ENCODE peak calls at places on chromosomes 16 and 17, in seven cellular contexts. One of them, this sample, is unnamed.

GRCh38 chr17:17425005-17425404 is 51.8 kb upstream of the MED9 start:
- DNase-seq in K562: no peak
- DNase-seq in H1: no peak
- DNase-seq in GM12878: no peak
- DNase-seq in SK-N-SH: no peak
- DNase-seq in HepG2: no peak
- DNase-seq in GM12892: no peak
- DNase-seq in this sample: no peak

GRCh38 chr16:12111223-12111622 is 134.7 kb downstream of the SNX29 start:
- DNase-seq in GM12892: no peak
- DNase-seq in GM12878: no peak
- DNase-seq in HepG2: no peak
- DNase-seq in H1: no peak
- DNase-seq in SK-N-SH: no peak
- DNase-seq in K562: no peak
- DNase-seq in this sample: no peak

GRCh38 chr16:50386819-50387218 is 18.0 kb upstream of the BRD7 start:
- DNase-seq in GM12892: no peak
- DNase-seq in H1: no peak
- DNase-seq in SK-N-SH: peak
- DNase-seq in GM12878: no peak
- DNase-seq in K562: no peak
- DNase-seq in HepG2: no peak
- DNase-seq in this sample: no peak

GRCh38 chr16:57643166-57643813 is 14.9 kb downstream of the ADGRG1 start:
- DNase-seq in H1: no peak
- DNase-seq in SK-N-SH: no peak
- DNase-seq in K562: no peak
- DNase-seq in HepG2: no peak
- DNase-seq in GM12892: no peak
- DNase-seq in GM12878: no peak
- DNase-seq in this sample: no peak

GRCh38 chr17:4858880-4859260 is 25.7 kb downstream of the MINK1 start:
- DNase-seq in GM12892: no peak
- DNase-seq in SK-N-SH: peak
- DNase-seq in HepG2: no peak
- DNase-seq in GM12878: no peak
- DNase-seq in K562: no peak
- DNase-seq in H1: no peak
- DNase-seq in this sample: no peak

GRCh38 chr16:81442220-81442908 is 2.2 kb upstream of the CMIP start:
- DNase-seq in GM12892: no peak
- DNase-seq in SK-N-SH: no peak
- DNase-seq in K562: no peak
- DNase-seq in GM12878: no peak
- DNase-seq in HepG2: no peak
- DNase-seq in H1: no peak
- DNase-seq in this sample: no peak

GRCh38 chr17:40349477-40350409 is 14.8 kb downstream of the GJD3 start:
- DNase-seq in SK-N-SH: no peak
- DNase-seq in H1: no peak
- DNase-seq in HepG2: no peak
- DNase-seq in K562: no peak
- DNase-seq in GM12878: no peak
- DNase-seq in GM12892: no peak
- DNase-seq in this sample: no peak

GRCh38 chr16:86662195-86662594 is 83.8 kb downstream of the FOXL1 start:
- DNase-seq in SK-N-SH: no peak
- DNase-seq in GM12878: no peak
- DNase-seq in K562: no peak
- DNase-seq in HepG2: no peak
- DNase-seq in H1: no peak
- DNase-seq in GM12892: no peak
- DNase-seq in this sample: no peak

GRCh38 chr17:21304091-21304490 is 19.6 kb downstream of the MAP2K3 start:
- DNase-seq in GM12892: no peak
- DNase-seq in H1: no peak
- DNase-seq in K562: no peak
- DNase-seq in HepG2: no peak
- DNase-seq in SK-N-SH: no peak
- DNase-seq in GM12878: no peak
- DNase-seq in this sample: no peak

GRCh38 chr17:10879110-10879509 is 41.2 kb upstream of the PIRT start:
- DNase-seq in HepG2: no peak
- DNase-seq in SK-N-SH: peak
- DNase-seq in K562: peak
- DNase-seq in GM12878: no peak
- DNase-seq in GM12892: no peak
- DNase-seq in H1: peak
- DNase-seq in this sample: no peak

GRCh38 chr17:42660692-42661345 is 1.7 kb downstream of the TUBG2 start:
- DNase-seq in K562: no peak
- DNase-seq in H1: no peak
- DNase-seq in SK-N-SH: no peak
- DNase-seq in GM12892: no peak
- DNase-seq in HepG2: no peak
- DNase-seq in GM12878: no peak
- DNase-seq in this sample: no peak

GRCh38 chr16:51119576-51120288 is 31.3 kb downstream of the SALL1 start:
- DNase-seq in SK-N-SH: no peak
- DNase-seq in H1: no peak
- DNase-seq in HepG2: peak
- DNase-seq in GM12892: no peak
- DNase-seq in GM12878: no peak
- DNase-seq in K562: no peak
- DNase-seq in this sample: no peak

GRCh38 chr17:38589462-38590114 is 16.2 kb downstream of the SRCIN1 start:
- DNase-seq in H1: no peak
- DNase-seq in GM12892: no peak
- DNase-seq in K562: no peak
- DNase-seq in GM12878: no peak
- DNase-seq in HepG2: no peak
- DNase-seq in SK-N-SH: no peak
- DNase-seq in this sample: no peak

GRCh38 chr17:49387374-49388289 is 25.6 kb upstream of the ZNF652 start:
- DNase-seq in GM12878: no peak
- DNase-seq in SK-N-SH: no peak
- DNase-seq in K562: peak
- DNase-seq in H1: no peak
- DNase-seq in HepG2: no peak
- DNase-seq in GM12892: no peak
- DNase-seq in this sample: no peak
- TF ChIP-seq TAF1 in GM12878: no peak
- TF ChIP-seq TAF1 in SK-N-SH: no peak
- TF ChIP-seq TAF1 in K562: no peak
- TF ChIP-seq TAF1 in H1: no peak
- TF ChIP-seq TAF1 in HepG2: no peak
- TF ChIP-seq TAF1 in GM12892: no peak
- TF ChIP-seq TAF1 in this sample: no peak

GRCh38 chr16:65945485-65945884 is 421.0 kb upstream of the CDH5 start:
- DNase-seq in GM12892: no peak
- DNase-seq in K562: no peak
- DNase-seq in HepG2: no peak
- DNase-seq in H1: no peak
- DNase-seq in GM12878: no peak
- DNase-seq in SK-N-SH: no peak
- DNase-seq in this sample: no peak
- TF ChIP-seq TAF1 in GM12892: no peak
- TF ChIP-seq TAF1 in K562: no peak
- TF ChIP-seq TAF1 in HepG2: no peak
- TF ChIP-seq TAF1 in H1: no peak
- TF ChIP-seq TAF1 in GM12878: no peak
- TF ChIP-seq TAF1 in SK-N-SH: no peak
- TF ChIP-seq TAF1 in this sample: no peak

DNA sequence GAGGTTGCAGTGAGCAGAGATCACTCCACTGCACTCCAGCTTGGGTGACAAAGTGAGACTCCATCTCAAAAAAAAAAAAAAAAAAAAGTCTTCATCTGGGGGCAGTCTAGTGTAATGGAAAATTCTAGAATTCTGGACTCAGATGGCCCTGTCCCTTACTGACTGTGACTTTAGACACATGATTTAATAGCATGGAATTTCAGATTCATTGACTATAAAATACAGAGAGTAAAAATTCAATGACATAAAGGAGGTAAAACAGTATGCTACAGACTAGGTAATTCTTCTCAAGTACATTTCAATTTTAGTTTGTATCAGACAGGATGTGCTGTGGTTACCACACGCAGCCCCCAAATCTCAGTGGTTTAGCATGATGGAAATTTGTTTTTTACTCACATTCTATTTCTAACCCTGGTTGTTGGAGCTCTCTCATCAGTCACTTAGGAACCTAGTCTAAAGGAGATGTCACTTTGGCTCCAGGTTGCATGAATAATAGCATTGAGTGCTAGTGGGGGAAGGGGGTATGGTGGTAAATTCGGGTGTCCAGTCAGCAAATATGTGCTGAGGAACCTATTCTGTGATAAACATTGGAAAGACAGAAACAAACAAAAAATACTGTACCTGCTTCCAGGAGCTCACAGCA is 444.0 kb downstream of the XYLT1 start:
- DNase-seq in K562: no peak
- DNase-seq in GM12878: peak
- DNase-seq in H1: no peak
- DNase-seq in GM12892: no peak
- DNase-seq in HepG2: no peak
- DNase-seq in SK-N-SH: no peak
- DNase-seq in this sample: peak
- TF ChIP-seq TAF1 in K562: no peak
- TF ChIP-seq TAF1 in GM12878: no peak
- TF ChIP-seq TAF1 in H1: no peak
- TF ChIP-seq TAF1 in GM12892: no peak
- TF ChIP-seq TAF1 in HepG2: no peak
- TF ChIP-seq TAF1 in SK-N-SH: no peak
- TF ChIP-seq TAF1 in this sample: peak

DNA sequence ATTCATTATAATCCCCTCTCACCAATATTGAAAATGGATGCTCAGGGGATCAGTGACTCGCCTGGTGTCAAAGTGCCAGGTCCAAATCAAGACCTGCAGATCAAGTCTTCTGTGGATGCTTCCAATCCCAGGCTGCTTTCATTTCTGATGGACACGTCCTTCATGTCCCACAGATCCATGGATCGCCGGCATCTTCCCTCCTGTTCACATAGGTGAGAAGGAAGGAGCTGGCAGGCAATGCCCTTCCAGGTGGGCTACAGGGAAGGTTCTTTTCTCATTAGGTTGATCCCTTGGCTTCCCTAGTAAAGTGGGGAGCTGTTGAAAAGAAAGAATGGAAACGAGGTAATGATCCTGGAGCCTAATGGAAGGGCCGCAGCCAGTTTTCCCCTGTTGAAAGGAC is 159.7 kb upstream of the RPH3AL start:
- DNase-seq in GM12892: no peak
- DNase-seq in K562: no peak
- DNase-seq in HepG2: no peak
- DNase-seq in GM12878: no peak
- DNase-seq in H1: no peak
- DNase-seq in SK-N-SH: no peak
- DNase-seq in this sample: no peak
- TF ChIP-seq TAF1 in GM12892: no peak
- TF ChIP-seq TAF1 in K562: no peak
- TF ChIP-seq TAF1 in HepG2: no peak
- TF ChIP-seq TAF1 in GM12878: no peak
- TF ChIP-seq TAF1 in H1: no peak
- TF ChIP-seq TAF1 in SK-N-SH: no peak
- TF ChIP-seq TAF1 in this sample: no peak

GRCh38 chr16:31073823-31074072 is 292 bp downstream of the ZNF668 start:
- DNase-seq in HepG2: no peak
- DNase-seq in GM12878: peak
- DNase-seq in SK-N-SH: no peak
- DNase-seq in K562: no peak
- DNase-seq in H1: no peak
- DNase-seq in GM12892: no peak
- DNase-seq in this sample: no peak

GRCh38 chr16:31071861-31072260 is 2.2 kb downstream of the ZNF668 start:
- DNase-seq in H1: no peak
- DNase-seq in SK-N-SH: no peak
- DNase-seq in GM12878: no peak
- DNase-seq in HepG2: no peak
- DNase-seq in K562: no peak
- DNase-seq in GM12892: no peak
- DNase-seq in this sample: no peak

GRCh38 chr16:31074073-31074813 is at the start of the genes ZNF646 and ZNF668:
- DNase-seq in HepG2: peak
- DNase-seq in K562: peak
- DNase-seq in GM12878: peak
- DNase-seq in SK-N-SH: peak
- DNase-seq in GM12892: peak
- DNase-seq in H1: peak
- DNase-seq in this sample: peak

GRCh38 chr16:31073073-31073822 is 792 bp downstream of the ZNF668 start:
- DNase-seq in H1: peak
- DNase-seq in GM12878: no peak
- DNase-seq in GM12892: peak
- DNase-seq in SK-N-SH: peak
- DNase-seq in K562: peak
- DNase-seq in HepG2: peak
- DNase-seq in this sample: peak

DNA sequence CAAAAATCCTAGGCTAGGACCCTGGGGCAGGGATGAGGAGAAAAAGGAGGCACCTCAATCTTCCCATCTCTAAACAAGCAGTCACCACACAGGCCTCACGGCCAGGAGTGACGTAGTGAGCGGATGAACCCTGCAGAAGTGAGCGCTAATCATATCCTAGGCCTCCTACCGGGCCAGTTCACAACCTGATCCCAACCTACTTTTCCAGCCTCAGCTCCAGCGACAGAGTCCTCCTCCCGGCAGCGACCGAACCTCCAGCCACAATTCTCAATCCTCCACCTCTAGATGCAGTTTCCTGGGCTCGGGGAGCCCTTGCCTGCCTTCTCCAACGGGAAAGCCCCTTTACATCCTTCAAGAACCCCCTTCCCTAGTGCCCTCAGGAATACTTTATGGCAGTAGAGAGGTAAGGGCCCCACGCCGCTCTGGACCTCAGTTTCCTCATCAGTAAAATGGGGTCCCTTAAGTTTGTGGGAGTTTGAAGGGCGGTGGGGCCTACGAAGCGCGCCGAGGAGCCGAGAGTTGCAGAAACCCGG is 1.4 kb downstream of the ZNF668 start:
- DNase-seq in HepG2: peak
- DNase-seq in GM12878: no peak
- DNase-seq in GM12892: no peak
- DNase-seq in SK-N-SH: peak
- DNase-seq in K562: peak
- DNase-seq in H1: no peak
- DNase-seq in this sample: no peak
- TF ChIP-seq TAF1 in HepG2: no peak
- TF ChIP-seq TAF1 in GM12878: no peak
- TF ChIP-seq TAF1 in GM12892: no peak
- TF ChIP-seq TAF1 in SK-N-SH: no peak
- TF ChIP-seq TAF1 in K562: no peak
- TF ChIP-seq TAF1 in H1: no peak
- TF ChIP-seq TAF1 in this sample: no peak

DNA sequence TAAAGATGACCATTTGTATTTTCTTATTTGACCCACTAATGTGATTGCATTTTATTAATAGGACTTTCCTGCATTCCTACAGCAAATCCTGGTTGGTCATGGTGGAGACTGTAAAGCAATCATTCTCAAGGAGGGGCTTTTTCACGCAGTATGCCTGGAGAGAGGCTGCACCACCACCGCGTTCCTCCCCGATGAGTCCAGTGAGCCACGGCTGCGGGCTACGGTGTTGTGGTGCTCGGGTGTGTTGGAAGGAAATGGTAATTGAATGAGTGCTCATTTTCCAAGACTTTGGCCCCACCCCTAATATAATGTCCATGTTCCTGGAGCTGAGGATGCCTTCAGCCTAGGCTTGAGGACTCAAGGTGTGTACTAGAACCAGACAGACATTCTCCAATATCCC is 39.6 kb downstream of the HEATR6 start:
- DNase-seq in H1: no peak
- DNase-seq in GM12878: no peak
- DNase-seq in HepG2: no peak
- DNase-seq in K562: no peak
- DNase-seq in GM12892: no peak
- DNase-seq in SK-N-SH: no peak
- DNase-seq in this sample: no peak
- TF ChIP-seq TAF1 in H1: no peak
- TF ChIP-seq TAF1 in GM12878: no peak
- TF ChIP-seq TAF1 in HepG2: no peak
- TF ChIP-seq TAF1 in K562: no peak
- TF ChIP-seq TAF1 in GM12892: no peak
- TF ChIP-seq TAF1 in SK-N-SH: no peak
- TF ChIP-seq TAF1 in this sample: no peak